ENCODE peak calls at places on chromosomes 7 and 10, in nine cellular contexts. B, X, D, Z, M, S, N, J and Q are unnamed samples. For H3K4me1, the result is how much of the 10 kb centered on the place peaks cover.

GRCh38 chr7:88354999-88355398 is 48.3 kb upstream of the STEAP4 start:
- DNase-seq in S (no peak), J (no peak), N (no peak), Z (no peak), M (no peak), B (no peak), X (no peak), D (no peak), Q (no peak)

GRCh38 chr7:29883462-29884398 is 77.4 kb downstream of the WIPF3 start:
- DNase-seq in B (no peak), N (peak), X (peak), J (peak), Z (no peak), S (no peak), M (peak), D (no peak), Q (no peak)

GRCh38 chr7:81534446-81534845 is 235.4 kb downstream of the HGF start:
- DNase-seq in X (no peak), N (no peak), D (no peak), B (no peak), M (no peak), J (no peak), Z (no peak), S (no peak), Q (no peak)

GRCh38 chr10:88089498-88089897 is 226.1 kb downstream of the PTEN start:
- DNase-seq in X (no peak), J (no peak), S (no peak), M (no peak), D (no peak), N (no peak), B (peak), Z (no peak), Q (no peak)

GRCh38 chr10:22620929-22621328 is 93.4 kb downstream of the PIP4K2A start:
- DNase-seq in J (no peak), S (no peak), B (no peak), D (no peak), M (no peak), N (no peak), X (no peak), Z (no peak), Q (no peak)

GRCh38 chr10:43217563-43218205 is 49.2 kb downstream of the RASGEF1A start:
- DNase-seq in Z (no peak), X (peak), N (no peak), J (no peak), B (no peak), S (peak), M (no peak), D (no peak), Q (peak)

GRCh38 chr10:70409772-70410171 is 5.8 kb downstream of the EIF4EBP2 start:
- DNase-seq in B (no peak), S (no peak), D (no peak), M (no peak), N (no peak), X (no peak), Z (no peak), J (no peak), Q (no peak)

GRCh38 chr7:104926905-104927454 is 87.0 kb upstream of the KMT2E start:
- DNase-seq in M (peak), S (no peak), X (peak), D (no peak), B (no peak), J (no peak), Z (no peak), N (no peak), Q (peak)

GRCh38 chr7:4123823-4124222 is 558.3 kb upstream of the FOXK1 start:
- DNase-seq in Z (no peak), N (no peak), M (no peak), S (peak), J (no peak), X (no peak), D (no peak), B (no peak), Q (no peak)

GRCh38 chr7:96347471-96347870 is 25.6 kb upstream of the SLC25A13 start:
- DNase-seq in J (no peak), Z (no peak), B (no peak), D (no peak), X (no peak), S (no peak), N (no peak), M (no peak), Q (no peak)

GRCh38 chr10:283916-284356 is 148.7 kb downstream of the ZMYND11 start:
- DNase-seq in B (no peak), N (no peak), X (no peak), D (no peak), J (no peak), Z (no peak), S (no peak), M (no peak), Q (no peak)

GRCh38 chr10:18554479-18554878 is 96.9 kb downstream of the NSUN6 start:
- DNase-seq in N (no peak), S (no peak), B (no peak), D (no peak), X (no peak), Z (no peak), J (no peak), M (no peak), Q (no peak)

GRCh38 chr10:16853809-16854208 is 36.6 kb upstream of the RSU1 start:
- DNase-seq in X (no peak), M (no peak), S (no peak), B (no peak), N (no peak), Z (no peak), J (no peak), D (no peak), Q (no peak)

GRCh38 chr10:70295321-70295720 is 11.5 kb upstream of the NPFFR1 start:
- DNase-seq in J (no peak), N (no peak), X (no peak), Z (no peak), S (no peak), M (no peak), B (no peak), D (no peak), Q (no peak)

GRCh38 chr10:85646312-85646711 is 720.3 kb downstream of the GRID1 start:
- DNase-seq in S (no peak), M (no peak), Z (no peak), D (peak), J (no peak), B (no peak), X (no peak), N (no peak), Q (no peak)

GRCh38 chr7:107995184-107996071 is 7.5 kb downstream of the LAMB1 start:
- DNase-seq in J (peak), M (peak), S (no peak), Z (peak), B (no peak), N (no peak), D (peak), X (no peak), Q (no peak)

DNA sequence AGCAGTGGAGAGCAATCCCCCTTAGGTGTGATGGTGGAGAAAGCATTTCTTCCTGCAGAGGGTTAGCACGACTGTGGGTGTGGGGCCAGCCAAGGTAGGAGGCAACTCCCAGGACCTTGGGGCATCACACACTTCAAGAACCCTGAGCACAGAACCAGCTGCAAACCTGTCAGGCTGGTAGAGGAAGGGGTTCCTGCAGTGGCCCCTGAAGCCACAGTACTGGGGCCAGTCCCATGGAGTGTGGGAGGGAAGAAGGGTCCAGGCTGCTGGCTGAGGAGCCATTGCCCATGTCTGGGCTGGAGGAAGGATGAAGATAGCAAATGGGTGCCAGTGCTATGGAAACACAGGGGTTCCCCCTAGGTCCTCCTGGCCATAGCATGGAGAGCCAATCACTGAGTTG is 110.5 kb downstream of the VWC2 start:
- DNase-seq in Z (no peak), M (no peak), D (no peak), X (no peak), B (no peak), N (no peak), J (no peak), S (no peak), Q (no peak)
- H3K4me1 ChIP-seq in Z (under half), M (under half), D (under half), X (under half), B (under half), N (under half), J (under half), S (under half), Q (under half)

GRCh38 chr7:77459311-77459726 is 43.2 kb upstream of the GSAP start:
- DNase-seq in X (no peak), D (peak), Z (no peak), B (no peak), N (no peak), M (no peak), J (no peak), S (no peak), Q (no peak)

GRCh38 chr7:77461246-77461645 is 45.1 kb upstream of the GSAP start:
- DNase-seq in N (no peak), S (no peak), J (no peak), Z (no peak), B (no peak), D (no peak), X (no peak), M (no peak), Q (no peak)

GRCh38 chr7:77461842-77462241 is 45.7 kb upstream of the GSAP start:
- DNase-seq in Z (no peak), S (no peak), B (no peak), J (no peak), X (no peak), M (no peak), N (no peak), D (no peak), Q (no peak)

GRCh38 chr7:77458786-77459185 is 42.6 kb upstream of the GSAP start:
- DNase-seq in J (no peak), D (no peak), M (no peak), S (no peak), X (no peak), N (no peak), Z (no peak), B (no peak), Q (no peak)

GRCh38 chr7:77460057-77460486 is 43.9 kb upstream of the GSAP start:
- DNase-seq in B (no peak), N (peak), M (no peak), J (no peak), Z (no peak), D (peak), X (no peak), S (no peak), Q (no peak)
- TF ChIP-seq CTCF in B (peak), N (peak), M (no peak), J (no peak), Z (no peak), D (peak), X (no peak), S (no peak), Q (peak)

DNA sequence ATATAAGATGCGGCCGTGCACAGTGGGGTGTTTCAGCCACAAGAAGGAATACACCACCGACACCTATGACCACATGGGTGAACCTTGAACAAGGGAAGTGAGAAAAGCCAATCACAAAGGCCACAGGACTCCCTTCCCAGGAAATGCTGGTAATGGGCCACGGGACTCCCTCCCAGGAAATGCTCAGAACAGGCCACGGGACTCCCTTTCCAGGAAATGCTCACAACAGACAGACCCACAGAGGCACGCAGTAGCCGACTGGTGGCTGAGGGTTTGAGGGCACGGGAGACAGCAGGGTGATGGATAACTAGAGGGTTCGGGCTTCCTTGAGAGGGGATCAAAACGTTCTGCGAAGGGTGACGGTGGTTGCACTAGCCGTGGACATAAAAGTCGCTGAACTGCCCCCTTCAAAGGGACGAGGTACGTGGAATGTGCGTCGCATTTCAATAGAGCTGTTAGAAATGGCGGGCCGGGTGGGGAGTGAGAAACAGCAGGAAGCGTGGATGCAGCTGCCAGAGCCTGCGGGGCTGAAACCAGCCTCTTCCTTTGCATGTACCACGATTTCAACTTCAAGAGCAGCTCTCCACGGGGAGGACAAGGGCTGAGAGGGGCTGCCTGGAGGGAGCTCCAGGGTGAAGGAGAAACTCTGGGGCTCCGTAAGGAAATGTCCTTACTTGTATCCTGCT is 274.0 kb downstream of the ELFN1 start:
- DNase-seq in N (no peak), S (peak), X (peak), Z (peak), D (no peak), B (no peak), J (no peak), M (no peak), Q (peak)
- H3K4me1 ChIP-seq in N (under half), S (half or more), X (under half), Z (under half), D (under half), B (under half), J (under half), M (under half), Q (under half)

GRCh38 chr10:108362306-108362705 is 1197.8 kb upstream of the SORCS1 start:
- DNase-seq in B (no peak), S (no peak), J (no peak), D (no peak), Z (no peak), X (no peak), N (no peak), M (no peak), Q (no peak)

GRCh38 chr10:108360187-108360586 is 1195.7 kb upstream of the SORCS1 start:
- DNase-seq in S (no peak), J (no peak), M (no peak), X (no peak), B (no peak), D (no peak), N (no peak), Z (no peak), Q (no peak)

GRCh38 chr10:108363566-108363965 is 1199.1 kb upstream of the SORCS1 start:
- DNase-seq in B (no peak), J (no peak), X (no peak), M (no peak), D (no peak), S (no peak), N (no peak), Z (no peak), Q (no peak)

GRCh38 chr10:108362956-108363355 is 1198.5 kb upstream of the SORCS1 start:
- DNase-seq in N (no peak), M (no peak), Z (no peak), J (no peak), X (no peak), S (no peak), D (no peak), B (no peak), Q (no peak)

DNA sequence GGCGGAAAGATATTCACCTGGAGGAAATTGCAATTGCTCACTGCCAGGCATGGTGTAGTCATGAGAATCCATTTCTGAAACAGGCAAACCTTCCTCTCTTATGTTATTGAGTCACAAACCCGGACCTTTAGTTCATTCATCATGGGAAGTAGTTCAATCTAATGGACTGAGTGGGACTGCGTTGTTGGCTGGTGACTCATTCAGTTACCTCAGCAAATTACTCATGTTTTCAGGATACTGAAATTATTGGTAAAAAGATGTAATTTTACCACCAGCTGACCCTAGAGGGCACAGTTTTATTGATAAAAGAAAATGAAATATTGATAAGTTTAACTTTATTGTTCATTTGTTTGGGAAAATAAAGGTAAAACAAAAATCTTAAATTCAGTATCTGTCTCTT is 1194.4 kb upstream of the SORCS1 start:
- DNase-seq in N (no peak), J (peak), S (no peak), B (no peak), X (no peak), D (peak), M (no peak), Z (no peak), Q (no peak)
- TF ChIP-seq CTCF in N (no peak), J (peak), S (no peak), B (no peak), X (no peak), D (no peak), M (no peak), Z (no peak), Q (no peak)

DNA sequence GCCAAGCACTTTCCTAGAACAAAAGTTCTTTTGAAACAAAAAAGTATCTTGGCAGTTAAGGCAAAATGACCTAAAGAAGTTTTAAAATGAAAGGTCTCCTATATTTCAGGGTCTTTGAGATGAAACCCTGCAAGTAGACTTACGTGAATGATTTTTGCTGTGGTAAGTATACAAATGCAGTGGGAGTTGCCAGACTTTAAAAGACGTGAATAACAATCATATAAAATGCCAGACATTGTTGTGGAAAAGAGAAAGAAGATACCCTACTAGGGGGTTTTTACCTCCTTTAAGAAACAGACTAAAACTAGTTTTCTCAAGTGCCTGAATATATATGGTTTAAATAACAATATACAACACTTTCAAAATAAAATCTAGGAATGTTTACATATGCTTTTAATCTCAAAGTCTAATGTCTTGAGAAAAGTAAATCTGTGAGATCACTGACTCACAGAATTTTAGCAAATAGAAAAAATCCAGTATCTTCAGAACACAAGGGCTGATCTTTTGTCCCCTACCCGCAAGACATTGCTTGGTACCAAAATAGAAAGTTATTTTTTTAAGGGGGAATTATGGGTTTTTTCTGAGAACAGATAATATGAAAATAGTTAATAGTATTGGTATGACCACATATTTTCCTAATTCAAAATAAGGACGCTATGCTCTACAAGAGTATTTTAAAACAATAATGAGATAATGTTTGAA is 29.5 kb downstream of the LRRC17 start:
- DNase-seq in N (no peak), D (no peak), S (no peak), J (no peak), B (no peak), M (no peak), Z (no peak), X (no peak), Q (no peak)
- H3K4me1 ChIP-seq in N (under half), D (under half), S (under half), J (under half), B (under half), M (under half), Z (under half), X (under half), Q (under half)

GRCh38 chr10:11823122-11823988 is at the start of gene PROSER2:
- DNase-seq in M (peak), Z (peak), X (peak), J (peak), B (peak), D (peak), S (peak), N (peak), Q (peak)
- TF ChIP-seq CTCF in M (peak), Z (no peak), X (no peak), J (no peak), B (peak), D (no peak), S (no peak), N (no peak), Q (no peak)

DNA sequence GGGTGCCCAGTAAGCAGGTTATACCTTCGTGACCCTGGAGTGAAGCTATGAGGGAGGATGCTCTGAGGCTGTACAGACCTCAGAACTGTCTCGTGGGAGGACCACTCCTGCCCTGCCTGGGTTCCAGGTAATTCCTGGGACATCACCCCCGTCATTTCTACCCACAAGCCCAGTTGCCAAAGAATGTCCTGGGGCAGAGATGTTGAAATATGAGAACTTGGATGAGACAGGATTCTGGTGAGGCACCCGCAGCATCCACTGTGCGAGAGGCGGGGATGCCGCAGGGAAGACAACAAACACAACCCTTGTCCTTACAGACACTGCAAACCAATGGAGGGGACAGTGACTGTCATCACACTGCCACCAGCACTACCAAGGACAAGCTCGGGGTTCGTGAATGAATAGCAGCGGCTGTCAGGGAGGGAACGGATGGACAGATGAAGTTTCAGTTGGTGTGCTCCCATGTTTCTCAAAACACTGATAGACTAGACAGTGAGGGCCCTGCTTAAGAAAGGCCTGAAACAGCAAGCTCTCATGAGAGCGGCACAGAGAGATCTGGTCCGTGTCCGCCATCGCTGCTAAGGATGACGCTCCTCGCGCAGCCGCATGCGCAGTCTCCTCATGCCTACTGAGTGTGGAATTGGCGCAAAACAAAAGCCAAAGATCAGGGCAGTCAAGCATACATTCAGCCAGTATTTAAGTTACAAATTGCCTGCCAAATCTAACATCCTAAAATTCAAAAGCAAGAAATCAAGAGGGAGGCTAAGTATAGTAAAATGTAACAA is 82.0 kb upstream of the RHEB start:
- DNase-seq in B (no peak), M (no peak), X (no peak), N (no peak), J (no peak), S (no peak), Z (no peak), D (no peak), Q (no peak)
- H3K4me1 ChIP-seq in B (under half), M (under half), X (under half), N (under half), J (under half), S (under half), Z (under half), D (under half), Q (under half)

GRCh38 chr7:25776737-25777109 is 375.3 kb upstream of the NFE2L3 start:
- DNase-seq in X (no peak), Z (no peak), D (no peak), S (no peak), N (no peak), M (no peak), B (no peak), J (no peak), Q (no peak)

GRCh38 chr7:25777969-25778767 is 373.8 kb upstream of the NFE2L3 start:
- DNase-seq in B (no peak), Z (no peak), N (no peak), S (no peak), J (peak), M (no peak), X (no peak), D (no peak), Q (no peak)

GRCh38 chr7:25781704-25782103 is 370.3 kb upstream of the NFE2L3 start:
- DNase-seq in J (no peak), B (no peak), X (no peak), N (no peak), M (no peak), D (no peak), S (no peak), Z (no peak), Q (no peak)

GRCh38 chr7:25779002-25779546 is 372.9 kb upstream of the NFE2L3 start:
- DNase-seq in S (no peak), M (no peak), J (no peak), Z (no peak), X (no peak), D (no peak), N (no peak), B (no peak), Q (no peak)

GRCh38 chr7:25780904-25781303 is 371.1 kb upstream of the NFE2L3 start:
- DNase-seq in D (peak), X (no peak), Z (no peak), J (no peak), B (no peak), S (no peak), M (no peak), N (no peak), Q (no peak)
- TF ChIP-seq CTCF in D (no peak), X (no peak), Z (no peak), J (no peak), B (no peak), S (no peak), M (no peak), N (no peak), Q (no peak)